ENCODE peak calls at places on chromosomes 12 and 14, in ten cellular contexts. One of them, this sample, is unnamed.
A peak's percentile ranks its signal among the peaks of the same experiment; 100 is the strongest.

GRCh38 chr14:61109288-61109687 is 128.2 kb downstream of the SLC38A6 start:
- DNase-seq in heart right ventricle: no peak
- DNase-seq in stomach: no peak
- DNase-seq in heart left ventricle: no peak
- DNase-seq in CD8-positive, alpha-beta T cell: no peak
- DNase-seq in brain microvascular endothelial cell: no peak
- DNase-seq in H9: peak; percentile 18
- DNase-seq in ovary: no peak
- DNase-seq in left ventricle myocardium inferior: no peak
- DNase-seq in iPS DF 6.9: no peak
- DNase-seq in this sample: peak; percentile 71

GRCh38 chr12:50398931-50399330 is 1.8 kb upstream of the LARP4 start:
- DNase-seq in heart right ventricle: no peak
- DNase-seq in stomach: no peak
- DNase-seq in heart left ventricle: no peak
- DNase-seq in CD8-positive, alpha-beta T cell: no peak
- DNase-seq in brain microvascular endothelial cell: no peak
- DNase-seq in H9: peak; percentile 10
- DNase-seq in ovary: no peak
- DNase-seq in left ventricle myocardium inferior: no peak
- DNase-seq in iPS DF 6.9: no peak
- DNase-seq in this sample: no peak

GRCh38 chr12:116959845-116960514 is 49.2 kb downstream of the FBXW8 start:
- DNase-seq in heart right ventricle: no peak
- DNase-seq in stomach: no peak
- DNase-seq in heart left ventricle: no peak
- DNase-seq in CD8-positive, alpha-beta T cell: no peak
- DNase-seq in brain microvascular endothelial cell: no peak
- DNase-seq in H9: no peak
- DNase-seq in ovary: no peak
- DNase-seq in left ventricle myocardium inferior: no peak
- DNase-seq in iPS DF 6.9: no peak
- DNase-seq in this sample: no peak

GRCh38 chr12:100375023-100375737 is 18.3 kb downstream of the SLC17A8 start:
- DNase-seq in heart right ventricle: peak; percentile 71
- DNase-seq in stomach: peak; percentile 48
- DNase-seq in heart left ventricle: peak; percentile 84
- DNase-seq in CD8-positive, alpha-beta T cell: no peak
- DNase-seq in brain microvascular endothelial cell: no peak
- DNase-seq in H9: no peak
- DNase-seq in ovary: peak; percentile 86
- DNase-seq in left ventricle myocardium inferior: peak; percentile 72
- DNase-seq in iPS DF 6.9: no peak
- DNase-seq in this sample: peak; percentile 72

GRCh38 chr12:42213954-42214426 is 24.1 kb downstream of the YAF2 start:
- DNase-seq in heart right ventricle: peak; percentile 35
- DNase-seq in stomach: peak; percentile 82
- DNase-seq in heart left ventricle: peak; percentile 68
- DNase-seq in CD8-positive, alpha-beta T cell: no peak
- DNase-seq in brain microvascular endothelial cell: peak; percentile 10
- DNase-seq in H9: no peak
- DNase-seq in ovary: peak; percentile 50
- DNase-seq in left ventricle myocardium inferior: peak; percentile 45
- DNase-seq in iPS DF 6.9: no peak
- DNase-seq in this sample: no peak

GRCh38 chr12:46472144-46472705 is 99.7 kb upstream of the SLC38A2 start:
- DNase-seq in heart right ventricle: no peak
- DNase-seq in stomach: no peak
- DNase-seq in heart left ventricle: no peak
- DNase-seq in CD8-positive, alpha-beta T cell: no peak
- DNase-seq in brain microvascular endothelial cell: no peak
- DNase-seq in H9: no peak
- DNase-seq in ovary: no peak
- DNase-seq in left ventricle myocardium inferior: no peak
- DNase-seq in iPS DF 6.9: no peak
- DNase-seq in this sample: no peak

GRCh38 chr14:77889971-77890442 is 90.1 kb downstream of the ADCK1 start:
- DNase-seq in heart right ventricle: no peak
- DNase-seq in stomach: no peak
- DNase-seq in heart left ventricle: no peak
- DNase-seq in CD8-positive, alpha-beta T cell: no peak
- DNase-seq in brain microvascular endothelial cell: peak; percentile 84
- DNase-seq in H9: no peak
- DNase-seq in ovary: no peak
- DNase-seq in left ventricle myocardium inferior: no peak
- DNase-seq in iPS DF 6.9: no peak
- DNase-seq in this sample: no peak

GRCh38 chr12:96211989-96212388 is 17.8 kb downstream of the ELK3 start:
- DNase-seq in heart right ventricle: no peak
- DNase-seq in stomach: no peak
- DNase-seq in heart left ventricle: no peak
- DNase-seq in CD8-positive, alpha-beta T cell: no peak
- DNase-seq in brain microvascular endothelial cell: no peak
- DNase-seq in H9: no peak
- DNase-seq in ovary: no peak
- DNase-seq in left ventricle myocardium inferior: no peak
- DNase-seq in iPS DF 6.9: no peak
- DNase-seq in this sample: no peak

GRCh38 chr12:113061061-113061694 is 4.6 kb downstream of the DTX1 start:
- DNase-seq in heart right ventricle: no peak
- DNase-seq in stomach: no peak
- DNase-seq in heart left ventricle: no peak
- DNase-seq in CD8-positive, alpha-beta T cell: no peak
- DNase-seq in brain microvascular endothelial cell: no peak
- DNase-seq in H9: peak; percentile 23
- DNase-seq in ovary: no peak
- DNase-seq in left ventricle myocardium inferior: no peak
- DNase-seq in iPS DF 6.9: no peak
- DNase-seq in this sample: peak; percentile 57

GRCh38 chr14:41404121-41404520 is 202.6 kb upstream of the LRFN5 start:
- DNase-seq in heart right ventricle: no peak
- DNase-seq in stomach: no peak
- DNase-seq in heart left ventricle: no peak
- DNase-seq in CD8-positive, alpha-beta T cell: no peak
- DNase-seq in brain microvascular endothelial cell: no peak
- DNase-seq in H9: no peak
- DNase-seq in ovary: no peak
- DNase-seq in left ventricle myocardium inferior: no peak
- DNase-seq in iPS DF 6.9: no peak
- DNase-seq in this sample: no peak

DNA sequence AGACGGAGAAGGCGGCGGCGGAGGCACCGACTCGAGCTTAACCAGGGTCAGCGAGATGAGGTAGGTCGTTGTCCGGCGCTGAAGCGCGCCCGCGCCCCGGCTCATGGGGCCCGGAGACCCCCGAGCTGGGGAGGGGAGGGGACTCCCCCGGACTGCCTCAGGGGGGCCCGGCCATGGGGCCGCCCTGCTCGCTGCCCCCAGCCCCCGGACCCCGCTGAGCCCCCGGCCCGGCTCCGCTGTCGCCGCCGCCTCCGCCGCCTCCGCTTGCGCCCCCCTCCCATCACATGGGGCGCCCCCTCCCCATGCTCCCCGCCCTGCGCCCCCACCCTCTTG is 434 bp downstream of the AGAP2 start:
- DNase-seq in heart right ventricle: no peak
- DNase-seq in stomach: no peak
- DNase-seq in heart left ventricle: no peak
- DNase-seq in CD8-positive, alpha-beta T cell: no peak
- DNase-seq in brain microvascular endothelial cell: no peak
- DNase-seq in H9: no peak
- DNase-seq in ovary: no peak
- DNase-seq in left ventricle myocardium inferior: no peak
- DNase-seq in iPS DF 6.9: no peak
- DNase-seq in this sample: no peak
- H3K27ac ChIP-seq in heart right ventricle: peak overlapping the region; percentile 55
- H3K27ac ChIP-seq in stomach: no peak overlapping the region
- H3K27ac ChIP-seq in heart left ventricle: peak overlapping the region; percentile 65
- H3K27ac ChIP-seq in CD8-positive, alpha-beta T cell: no peak overlapping the region
- H3K27ac ChIP-seq in brain microvascular endothelial cell: no peak overlapping the region
- H3K27ac ChIP-seq in H9: no peak overlapping the region
- H3K27ac ChIP-seq in ovary: no peak overlapping the region
- H3K27ac ChIP-seq in left ventricle myocardium inferior: peak overlapping the region; percentile 77
- H3K27ac ChIP-seq in iPS DF 6.9: no peak overlapping the region
- H3K27ac ChIP-seq in this sample: no peak overlapping the region

GRCh38 chr12:75662501-75663159 is 151.2 kb upstream of the KRR1 start:
- DNase-seq in heart right ventricle: no peak
- DNase-seq in stomach: no peak
- DNase-seq in heart left ventricle: no peak
- DNase-seq in CD8-positive, alpha-beta T cell: no peak
- DNase-seq in brain microvascular endothelial cell: peak; percentile 81
- DNase-seq in H9: no peak
- DNase-seq in ovary: no peak
- DNase-seq in left ventricle myocardium inferior: no peak
- DNase-seq in iPS DF 6.9: no peak
- DNase-seq in this sample: no peak

GRCh38 chr12:75666980-75667359 is 155.6 kb upstream of the KRR1 start:
- DNase-seq in heart right ventricle: no peak
- DNase-seq in stomach: no peak
- DNase-seq in heart left ventricle: no peak
- DNase-seq in CD8-positive, alpha-beta T cell: no peak
- DNase-seq in brain microvascular endothelial cell: peak; percentile 61
- DNase-seq in H9: no peak
- DNase-seq in ovary: no peak
- DNase-seq in left ventricle myocardium inferior: no peak
- DNase-seq in iPS DF 6.9: no peak
- DNase-seq in this sample: no peak

GRCh38 chr12:75666126-75666979 is 154.9 kb upstream of the KRR1 start:
- DNase-seq in heart right ventricle: no peak
- DNase-seq in stomach: no peak
- DNase-seq in heart left ventricle: no peak
- DNase-seq in CD8-positive, alpha-beta T cell: no peak
- DNase-seq in brain microvascular endothelial cell: peak; percentile 75
- DNase-seq in H9: no peak
- DNase-seq in ovary: no peak
- DNase-seq in left ventricle myocardium inferior: no peak
- DNase-seq in iPS DF 6.9: no peak
- DNase-seq in this sample: no peak

GRCh38 chr12:75661927-75662326 is 150.5 kb upstream of the KRR1 start:
- DNase-seq in heart right ventricle: no peak
- DNase-seq in stomach: no peak
- DNase-seq in heart left ventricle: no peak
- DNase-seq in CD8-positive, alpha-beta T cell: no peak
- DNase-seq in brain microvascular endothelial cell: no peak
- DNase-seq in H9: no peak
- DNase-seq in ovary: no peak
- DNase-seq in left ventricle myocardium inferior: no peak
- DNase-seq in iPS DF 6.9: no peak
- DNase-seq in this sample: no peak

GRCh38 chr12:75665216-75665615 is 153.8 kb upstream of the KRR1 start:
- DNase-seq in heart right ventricle: no peak
- DNase-seq in stomach: no peak
- DNase-seq in heart left ventricle: no peak
- DNase-seq in CD8-positive, alpha-beta T cell: no peak
- DNase-seq in brain microvascular endothelial cell: no peak
- DNase-seq in H9: no peak
- DNase-seq in ovary: no peak
- DNase-seq in left ventricle myocardium inferior: no peak
- DNase-seq in iPS DF 6.9: no peak
- DNase-seq in this sample: no peak
- H3K27ac ChIP-seq in heart right ventricle: no peak overlapping the region
- H3K27ac ChIP-seq in stomach: no peak overlapping the region
- H3K27ac ChIP-seq in heart left ventricle: no peak overlapping the region
- H3K27ac ChIP-seq in CD8-positive, alpha-beta T cell: no peak overlapping the region
- H3K27ac ChIP-seq in brain microvascular endothelial cell: peak overlapping the region; percentile 77
- H3K27ac ChIP-seq in H9: no peak overlapping the region
- H3K27ac ChIP-seq in ovary: no peak overlapping the region
- H3K27ac ChIP-seq in left ventricle myocardium inferior: no peak overlapping the region
- H3K27ac ChIP-seq in iPS DF 6.9: no peak overlapping the region
- H3K27ac ChIP-seq in this sample: no peak overlapping the region

DNA sequence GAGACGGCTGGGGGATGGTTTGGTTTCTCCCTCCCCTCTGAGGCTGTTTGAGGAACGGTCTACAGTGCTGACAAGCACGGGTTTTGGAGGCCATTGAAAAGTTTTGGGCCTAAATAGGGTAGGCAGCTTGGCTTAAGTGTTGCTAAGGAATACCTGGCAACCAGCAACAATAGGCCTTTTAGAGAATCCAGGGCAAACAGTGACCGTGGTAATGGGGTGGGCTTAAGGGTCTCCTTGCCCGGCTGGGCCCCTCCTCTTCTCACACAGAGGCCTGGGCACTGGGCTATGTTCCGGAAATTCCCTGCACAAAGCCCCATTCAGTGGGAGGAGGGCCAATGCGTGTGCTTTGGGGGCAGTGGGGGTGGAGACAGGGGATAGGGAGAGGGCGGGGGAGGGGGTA is 55.4 kb downstream of the ASCL1 start:
- DNase-seq in heart right ventricle: no peak
- DNase-seq in stomach: no peak
- DNase-seq in heart left ventricle: no peak
- DNase-seq in CD8-positive, alpha-beta T cell: no peak
- DNase-seq in brain microvascular endothelial cell: no peak
- DNase-seq in H9: peak; percentile 68
- DNase-seq in ovary: no peak
- DNase-seq in left ventricle myocardium inferior: no peak
- DNase-seq in iPS DF 6.9: peak; percentile 33
- DNase-seq in this sample: no peak
- H3K27ac ChIP-seq in heart right ventricle: no peak overlapping the region
- H3K27ac ChIP-seq in stomach: no peak overlapping the region
- H3K27ac ChIP-seq in heart left ventricle: no peak overlapping the region
- H3K27ac ChIP-seq in CD8-positive, alpha-beta T cell: no peak overlapping the region
- H3K27ac ChIP-seq in brain microvascular endothelial cell: no peak overlapping the region
- H3K27ac ChIP-seq in H9: no peak overlapping the region
- H3K27ac ChIP-seq in ovary: no peak overlapping the region
- H3K27ac ChIP-seq in left ventricle myocardium inferior: no peak overlapping the region
- H3K27ac ChIP-seq in iPS DF 6.9: no peak overlapping the region
- H3K27ac ChIP-seq in this sample: no peak overlapping the region

GRCh38 chr14:96268426-96269358 is 12.7 kb downstream of the BDKRB1 start:
- DNase-seq in heart right ventricle: peak; percentile 19
- DNase-seq in stomach: no peak
- DNase-seq in heart left ventricle: peak; percentile 44
- DNase-seq in CD8-positive, alpha-beta T cell: no peak
- DNase-seq in brain microvascular endothelial cell: peak; percentile 82
- DNase-seq in H9: peak; percentile 19
- DNase-seq in ovary: peak; percentile 41
- DNase-seq in left ventricle myocardium inferior: no peak
- DNase-seq in iPS DF 6.9: no peak
- DNase-seq in this sample: peak; percentile 65

GRCh38 chr14:96271421-96271762 is 15.4 kb downstream of the BDKRB1 start:
- DNase-seq in heart right ventricle: no peak
- DNase-seq in stomach: no peak
- DNase-seq in heart left ventricle: no peak
- DNase-seq in CD8-positive, alpha-beta T cell: no peak
- DNase-seq in brain microvascular endothelial cell: no peak
- DNase-seq in H9: no peak
- DNase-seq in ovary: no peak
- DNase-seq in left ventricle myocardium inferior: no peak
- DNase-seq in iPS DF 6.9: no peak
- DNase-seq in this sample: no peak

GRCh38 chr14:96272777-96273471 is 16.9 kb downstream of the BDKRB1 start:
- DNase-seq in heart right ventricle: no peak
- DNase-seq in stomach: no peak
- DNase-seq in heart left ventricle: no peak
- DNase-seq in CD8-positive, alpha-beta T cell: no peak
- DNase-seq in brain microvascular endothelial cell: no peak
- DNase-seq in H9: peak; percentile 3
- DNase-seq in ovary: no peak
- DNase-seq in left ventricle myocardium inferior: no peak
- DNase-seq in iPS DF 6.9: no peak
- DNase-seq in this sample: no peak

GRCh38 chr14:96269359-96269710 is 13.3 kb downstream of the BDKRB1 start:
- DNase-seq in heart right ventricle: no peak
- DNase-seq in stomach: no peak
- DNase-seq in heart left ventricle: no peak
- DNase-seq in CD8-positive, alpha-beta T cell: no peak
- DNase-seq in brain microvascular endothelial cell: no peak
- DNase-seq in H9: peak; percentile 22
- DNase-seq in ovary: no peak
- DNase-seq in left ventricle myocardium inferior: no peak
- DNase-seq in iPS DF 6.9: no peak
- DNase-seq in this sample: no peak

GRCh38 chr14:96270565-96271420 is 14.8 kb downstream of the BDKRB1 start:
- DNase-seq in heart right ventricle: no peak
- DNase-seq in stomach: no peak
- DNase-seq in heart left ventricle: no peak
- DNase-seq in CD8-positive, alpha-beta T cell: no peak
- DNase-seq in brain microvascular endothelial cell: no peak
- DNase-seq in H9: peak; percentile 11
- DNase-seq in ovary: no peak
- DNase-seq in left ventricle myocardium inferior: no peak
- DNase-seq in iPS DF 6.9: no peak
- DNase-seq in this sample: no peak
- H3K27ac ChIP-seq in heart right ventricle: no peak overlapping the region
- H3K27ac ChIP-seq in stomach: no peak overlapping the region
- H3K27ac ChIP-seq in heart left ventricle: no peak overlapping the region
- H3K27ac ChIP-seq in CD8-positive, alpha-beta T cell: no peak overlapping the region
- H3K27ac ChIP-seq in brain microvascular endothelial cell: no peak overlapping the region
- H3K27ac ChIP-seq in H9: no peak overlapping the region
- H3K27ac ChIP-seq in ovary: no peak overlapping the region
- H3K27ac ChIP-seq in left ventricle myocardium inferior: no peak overlapping the region
- H3K27ac ChIP-seq in iPS DF 6.9: no peak overlapping the region
- H3K27ac ChIP-seq in this sample: no peak overlapping the region

This sample was measured in psoas muscle.